ENCODE peak calls at places on chromosomes 16 and 17, in six cellular contexts. One of them, this sample, is unnamed.

GRCh38 chr16:25161753-25162152 is 50.2 kb downstream of the LCMT1 start:
- DNase-seq in tibial nerve: no peak
- DNase-seq in BJ: no peak
- DNase-seq in endothelial cell of umbilical vein: no peak
- DNase-seq in RWPE2: no peak
- DNase-seq in IMR-90: no peak
- DNase-seq in this sample: no peak

GRCh38 chr16:58459344-58460218 is 40.4 kb upstream of the NDRG4 start:
- DNase-seq in endothelial cell of umbilical vein: peak; percentile 87
- DNase-seq in RWPE2: no peak
- DNase-seq in BJ: no peak
- DNase-seq in IMR-90: peak; percentile 43
- DNase-seq in tibial nerve: no peak
- DNase-seq in this sample: no peak

GRCh38 chr16:77585852-77586251 is 136.5 kb upstream of the NUDT7 start:
- DNase-seq in RWPE2: peak; percentile 70
- DNase-seq in tibial nerve: no peak
- DNase-seq in BJ: no peak
- DNase-seq in endothelial cell of umbilical vein: peak; percentile 94
- DNase-seq in IMR-90: peak; percentile 19
- DNase-seq in this sample: no peak

GRCh38 chr17:71039391-71039790 is 870.1 kb downstream of the KCNJ2 start:
- DNase-seq in IMR-90: no peak
- DNase-seq in tibial nerve: no peak
- DNase-seq in BJ: no peak
- DNase-seq in RWPE2: no peak
- DNase-seq in endothelial cell of umbilical vein: no peak
- DNase-seq in this sample: no peak

GRCh38 chr17:16363749-16364536 is 10.7 kb upstream of the CENPV start:
- DNase-seq in IMR-90: peak; percentile 69
- DNase-seq in tibial nerve: peak; percentile 89
- DNase-seq in endothelial cell of umbilical vein: peak; percentile 70
- DNase-seq in RWPE2: no peak
- DNase-seq in BJ: no peak
- DNase-seq in this sample: peak; percentile 79

GRCh38 chr16:89049484-89050118 is 44.1 kb upstream of the ACSF3 start:
- DNase-seq in BJ: no peak
- DNase-seq in RWPE2: no peak
- DNase-seq in endothelial cell of umbilical vein: no peak
- DNase-seq in tibial nerve: no peak
- DNase-seq in IMR-90: no peak
- DNase-seq in this sample: no peak

GRCh38 chr17:56292010-56292409 is 138.7 kb downstream of the ANKFN1 start:
- DNase-seq in BJ: no peak
- DNase-seq in IMR-90: peak; percentile 77
- DNase-seq in endothelial cell of umbilical vein: peak; percentile 84
- DNase-seq in tibial nerve: no peak
- DNase-seq in RWPE2: no peak
- DNase-seq in this sample: no peak

GRCh38 chr16:67967183-67967955 is 1.1 kb downstream of the SLC12A4 start:
- DNase-seq in endothelial cell of umbilical vein: peak; percentile 37
- DNase-seq in tibial nerve: no peak
- DNase-seq in RWPE2: no peak
- DNase-seq in IMR-90: no peak
- DNase-seq in BJ: no peak
- DNase-seq in this sample: no peak

GRCh38 chr17:50100480-50100883 is 5.3 kb downstream of the PDK2 start:
- DNase-seq in BJ: no peak
- DNase-seq in RWPE2: no peak
- DNase-seq in endothelial cell of umbilical vein: no peak
- DNase-seq in IMR-90: no peak
- DNase-seq in tibial nerve: no peak
- DNase-seq in this sample: no peak

GRCh38 chr17:52181842-52182241 is 23.3 kb upstream of the CA10 start:
- DNase-seq in endothelial cell of umbilical vein: no peak
- DNase-seq in tibial nerve: no peak
- DNase-seq in RWPE2: no peak
- DNase-seq in BJ: no peak
- DNase-seq in IMR-90: no peak
- DNase-seq in this sample: no peak

GRCh38 chr16:67928561-67929364 is 2.9 kb downstream of the CTRL start:
- DNase-seq in IMR-90: peak; percentile 43
- DNase-seq in endothelial cell of umbilical vein: peak; percentile 50
- DNase-seq in RWPE2: peak; percentile 73
- DNase-seq in tibial nerve: peak; percentile 81
- DNase-seq in BJ: no peak
- DNase-seq in this sample: peak; percentile 79

GRCh38 chr16:7257026-7257425 is 75.6 kb upstream of the RBFOX1 start:
- DNase-seq in RWPE2: no peak
- DNase-seq in BJ: no peak
- DNase-seq in tibial nerve: no peak
- DNase-seq in endothelial cell of umbilical vein: no peak
- DNase-seq in IMR-90: no peak
- DNase-seq in this sample: no peak
- TF ChIP-seq CTCF in RWPE2: no peak
- TF ChIP-seq CTCF in BJ: no peak
- TF ChIP-seq CTCF in tibial nerve: no peak
- TF ChIP-seq CTCF in endothelial cell of umbilical vein: no peak
- TF ChIP-seq CTCF in IMR-90: no peak
- TF ChIP-seq CTCF in this sample: no peak

GRCh38 chr17:58520843-58521430 is 6.5 kb upstream of the MTMR4 start:
- DNase-seq in IMR-90: peak; percentile 13
- DNase-seq in BJ: no peak
- DNase-seq in tibial nerve: no peak
- DNase-seq in RWPE2: no peak
- DNase-seq in endothelial cell of umbilical vein: no peak
- DNase-seq in this sample: no peak
- TF ChIP-seq CTCF in IMR-90: peak; percentile 40
- TF ChIP-seq CTCF in BJ: peak; percentile 45
- TF ChIP-seq CTCF in tibial nerve: no peak
- TF ChIP-seq CTCF in RWPE2: no peak
- TF ChIP-seq CTCF in endothelial cell of umbilical vein: peak; percentile 47
- TF ChIP-seq CTCF in this sample: no peak

GRCh38 chr17:57458718-57459285 is 202.5 kb downstream of the MSI2 start:
- DNase-seq in BJ: no peak
- DNase-seq in tibial nerve: no peak
- DNase-seq in RWPE2: no peak
- DNase-seq in endothelial cell of umbilical vein: no peak
- DNase-seq in IMR-90: no peak
- DNase-seq in this sample: no peak

GRCh38 chr17:57462007-57462579 is 205.8 kb downstream of the MSI2 start:
- DNase-seq in tibial nerve: no peak
- DNase-seq in RWPE2: no peak
- DNase-seq in endothelial cell of umbilical vein: no peak
- DNase-seq in IMR-90: no peak
- DNase-seq in BJ: no peak
- DNase-seq in this sample: no peak

GRCh38 chr17:57461082-57461481 is 204.8 kb downstream of the MSI2 start:
- DNase-seq in BJ: no peak
- DNase-seq in RWPE2: no peak
- DNase-seq in tibial nerve: no peak
- DNase-seq in IMR-90: peak; percentile 52
- DNase-seq in endothelial cell of umbilical vein: no peak
- DNase-seq in this sample: no peak

GRCh38 chr17:57457188-57457587 is 200.9 kb downstream of the MSI2 start:
- DNase-seq in tibial nerve: no peak
- DNase-seq in IMR-90: no peak
- DNase-seq in BJ: no peak
- DNase-seq in endothelial cell of umbilical vein: no peak
- DNase-seq in RWPE2: no peak
- DNase-seq in this sample: no peak

DNA sequence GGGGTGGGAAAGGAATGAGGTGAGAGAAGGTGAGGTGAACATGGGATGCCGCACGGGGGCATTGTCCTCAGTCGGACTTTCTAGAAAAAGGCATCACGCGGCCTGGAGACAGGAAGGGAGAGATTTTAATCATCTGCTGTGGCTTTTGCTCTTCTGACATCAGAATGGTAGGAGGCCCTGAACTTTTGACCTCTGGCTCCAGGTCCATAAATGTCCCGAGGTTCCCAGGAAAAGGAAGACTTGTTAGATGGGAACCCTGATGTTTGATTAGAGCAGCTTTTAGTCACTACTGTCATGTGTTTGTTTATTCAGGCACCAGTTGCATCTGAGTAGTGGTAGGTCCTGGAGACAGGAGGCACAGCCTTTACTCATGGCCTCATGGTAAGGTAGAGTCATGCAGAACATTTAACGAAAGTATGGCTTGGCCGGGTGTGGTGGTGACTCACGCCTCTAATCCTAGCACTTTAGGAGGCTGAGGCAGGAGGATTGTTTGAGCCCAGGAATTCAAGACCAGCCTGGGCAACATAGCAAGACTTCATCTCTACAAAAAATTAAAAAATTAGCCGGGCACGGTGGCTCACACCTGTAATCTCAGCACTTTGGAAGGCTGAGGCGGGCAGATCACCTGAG is 203.1 kb downstream of the MSI2 start:
- DNase-seq in IMR-90: peak; percentile 82
- DNase-seq in tibial nerve: no peak
- DNase-seq in endothelial cell of umbilical vein: no peak
- DNase-seq in BJ: no peak
- DNase-seq in RWPE2: no peak
- DNase-seq in this sample: peak; percentile 23
- TF ChIP-seq CTCF in IMR-90: no peak
- TF ChIP-seq CTCF in tibial nerve: no peak
- TF ChIP-seq CTCF in endothelial cell of umbilical vein: no peak
- TF ChIP-seq CTCF in BJ: no peak
- TF ChIP-seq CTCF in RWPE2: no peak
- TF ChIP-seq CTCF in this sample: peak; percentile 32

GRCh38 chr17:45286286-45286685 is 24.4 kb upstream of the SPATA32 start:
- DNase-seq in endothelial cell of umbilical vein: no peak
- DNase-seq in tibial nerve: no peak
- DNase-seq in IMR-90: no peak
- DNase-seq in RWPE2: no peak
- DNase-seq in BJ: no peak
- DNase-seq in this sample: no peak
- TF ChIP-seq CTCF in endothelial cell of umbilical vein: no peak
- TF ChIP-seq CTCF in tibial nerve: no peak
- TF ChIP-seq CTCF in IMR-90: no peak
- TF ChIP-seq CTCF in RWPE2: no peak
- TF ChIP-seq CTCF in BJ: no peak
- TF ChIP-seq CTCF in this sample: no peak

DNA sequence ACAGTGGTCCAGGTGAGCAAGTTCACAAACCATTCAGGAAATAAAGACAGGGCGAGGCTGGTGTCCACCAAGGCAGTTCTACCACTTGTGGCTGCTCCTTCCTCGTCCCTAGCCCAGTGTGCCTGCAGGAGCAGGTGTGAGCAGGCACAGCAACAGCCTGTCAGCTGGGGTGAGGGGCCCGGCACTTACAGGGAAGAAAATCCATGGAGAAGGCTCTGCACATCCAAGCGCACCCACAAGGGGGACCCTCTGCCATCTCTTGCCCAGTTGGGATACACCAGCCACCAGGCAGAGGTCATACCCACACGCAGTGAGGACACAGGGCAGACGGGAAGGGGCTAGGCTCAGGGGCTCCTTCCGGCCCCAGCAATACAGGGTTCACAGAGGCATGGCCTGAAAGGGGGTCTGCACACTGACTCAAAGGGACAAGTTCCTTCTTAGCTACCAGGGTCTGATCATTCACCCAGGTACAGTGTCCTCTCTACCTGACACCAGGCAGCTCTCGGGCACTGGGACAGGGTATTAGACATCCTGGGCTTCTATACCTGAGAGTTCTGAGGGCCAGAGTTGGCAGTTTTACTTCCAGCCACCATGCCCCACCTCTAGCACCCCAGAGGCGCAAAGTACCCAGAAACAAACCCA is 27.0 kb downstream of the CDIP1 start:
- DNase-seq in tibial nerve: peak; percentile 31
- DNase-seq in IMR-90: peak; percentile 39
- DNase-seq in BJ: no peak
- DNase-seq in endothelial cell of umbilical vein: peak; percentile 61
- DNase-seq in RWPE2: no peak
- DNase-seq in this sample: no peak
- TF ChIP-seq CTCF in tibial nerve: peak; percentile 22
- TF ChIP-seq CTCF in IMR-90: peak; percentile 51
- TF ChIP-seq CTCF in BJ: peak; percentile 68
- TF ChIP-seq CTCF in endothelial cell of umbilical vein: peak; percentile 72
- TF ChIP-seq CTCF in RWPE2: peak; percentile 68
- TF ChIP-seq CTCF in this sample: peak; percentile 8

DNA sequence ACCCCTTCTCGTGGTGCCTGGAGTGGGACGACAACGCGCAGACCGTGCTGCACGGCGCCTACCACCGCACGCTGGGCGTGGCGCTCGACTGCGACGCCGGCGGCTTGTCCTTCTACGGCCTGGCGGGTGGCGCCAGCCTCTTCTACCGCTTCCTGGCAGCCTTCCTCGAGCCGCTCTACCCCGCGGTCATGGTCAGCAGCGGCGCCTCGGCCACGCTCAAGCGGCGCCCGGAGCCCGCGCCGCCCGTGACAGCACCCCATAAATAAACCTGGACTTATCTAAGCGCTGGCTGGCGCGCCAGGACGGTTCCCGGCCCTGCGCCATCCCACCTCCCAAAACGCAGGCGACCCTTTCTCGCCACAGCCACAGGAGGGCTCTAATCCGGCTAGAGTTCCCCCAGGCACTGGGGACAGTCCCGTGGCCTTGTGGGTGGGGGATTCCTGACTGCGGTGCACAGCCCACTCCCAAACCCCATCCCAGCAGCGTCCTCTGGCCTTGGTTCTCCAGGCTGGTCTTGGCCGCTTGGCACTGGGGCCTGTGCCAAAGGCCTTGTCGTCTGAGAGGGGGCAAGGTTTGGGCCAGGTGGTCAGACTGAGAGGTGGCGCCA is 10.2 kb upstream of the SLC16A5 start:
- DNase-seq in IMR-90: no peak
- DNase-seq in RWPE2: no peak
- DNase-seq in endothelial cell of umbilical vein: peak; percentile 58
- DNase-seq in tibial nerve: no peak
- DNase-seq in BJ: no peak
- DNase-seq in this sample: peak; percentile 82
- TF ChIP-seq CTCF in IMR-90: no peak
- TF ChIP-seq CTCF in RWPE2: no peak
- TF ChIP-seq CTCF in endothelial cell of umbilical vein: peak; percentile 36
- TF ChIP-seq CTCF in tibial nerve: peak; percentile 11
- TF ChIP-seq CTCF in BJ: peak; percentile 10
- TF ChIP-seq CTCF in this sample: peak; percentile 42

GRCh38 chr17:29145289-29146058 is 34.7 kb downstream of the MYO18A start:
- DNase-seq in IMR-90: peak; percentile 84
- DNase-seq in endothelial cell of umbilical vein: peak; percentile 78
- DNase-seq in RWPE2: no peak
- DNase-seq in BJ: no peak
- DNase-seq in tibial nerve: peak; percentile 49
- DNase-seq in this sample: peak; percentile 74
- TF ChIP-seq CTCF in IMR-90: peak; percentile 76
- TF ChIP-seq CTCF in endothelial cell of umbilical vein: peak; percentile 66
- TF ChIP-seq CTCF in RWPE2: peak; percentile 70
- TF ChIP-seq CTCF in BJ: peak; percentile 74
- TF ChIP-seq CTCF in tibial nerve: peak; percentile 65
- TF ChIP-seq CTCF in this sample: peak; percentile 58